ENCODE peak calls at places on chromosomes 16 and 17, in five cellular contexts. One of them, this sample, is unnamed.

GRCh38 chr17:63126607-63127006 is 160.6 kb downstream of the TANC2 start:
- DNase-seq in RWPE1: no peak
- DNase-seq in fibroblast of lung: no peak
- DNase-seq in CD8-positive, alpha-beta T cell: no peak
- DNase-seq in WTC11: no peak
- DNase-seq in this sample: no peak

GRCh38 chr16:29898135-29898534 is 1.2 kb downstream of the SEZ6L2 start:
- DNase-seq in RWPE1: no peak
- DNase-seq in fibroblast of lung: no peak
- DNase-seq in CD8-positive, alpha-beta T cell: no peak
- DNase-seq in WTC11: peak
- DNase-seq in this sample: no peak

GRCh38 chr17:64504769-64505319 is 1.2 kb downstream of the DDX5 start:
- DNase-seq in RWPE1: no peak
- DNase-seq in fibroblast of lung: no peak
- DNase-seq in CD8-positive, alpha-beta T cell: no peak
- DNase-seq in WTC11: no peak
- DNase-seq in this sample: no peak

GRCh38 chr17:20961551-20961950 is 81.3 kb downstream of the USP22 start:
- DNase-seq in RWPE1: peak
- DNase-seq in fibroblast of lung: no peak
- DNase-seq in CD8-positive, alpha-beta T cell: no peak
- DNase-seq in WTC11: no peak
- DNase-seq in this sample: peak

GRCh38 chr17:77492446-77493237 is 351.9 kb downstream of the SEC14L1 start:
- DNase-seq in RWPE1: no peak
- DNase-seq in fibroblast of lung: no peak
- DNase-seq in CD8-positive, alpha-beta T cell: no peak
- DNase-seq in WTC11: peak
- DNase-seq in this sample: no peak

GRCh38 chr17:78469443-78469842 is 91.0 kb downstream of the PGS1 start:
- DNase-seq in RWPE1: no peak
- DNase-seq in fibroblast of lung: no peak
- DNase-seq in CD8-positive, alpha-beta T cell: no peak
- DNase-seq in WTC11: no peak
- DNase-seq in this sample: no peak

GRCh38 chr16:69344171-69344570 is 4.6 kb downstream of the NIP7 start:
- DNase-seq in RWPE1: no peak
- DNase-seq in fibroblast of lung: no peak
- DNase-seq in CD8-positive, alpha-beta T cell: no peak
- DNase-seq in WTC11: no peak
- DNase-seq in this sample: no peak

GRCh38 chr17:8447816-8448215 is 12.1 kb downstream of the NDEL1 start:
- DNase-seq in RWPE1: no peak
- DNase-seq in fibroblast of lung: no peak
- DNase-seq in CD8-positive, alpha-beta T cell: no peak
- DNase-seq in WTC11: no peak
- DNase-seq in this sample: no peak

GRCh38 chr16:87708181-87708580 is 57.6 kb downstream of the KLHDC4 start:
- DNase-seq in RWPE1: no peak
- DNase-seq in fibroblast of lung: no peak
- DNase-seq in CD8-positive, alpha-beta T cell: no peak
- DNase-seq in WTC11: no peak
- DNase-seq in this sample: no peak

DNA sequence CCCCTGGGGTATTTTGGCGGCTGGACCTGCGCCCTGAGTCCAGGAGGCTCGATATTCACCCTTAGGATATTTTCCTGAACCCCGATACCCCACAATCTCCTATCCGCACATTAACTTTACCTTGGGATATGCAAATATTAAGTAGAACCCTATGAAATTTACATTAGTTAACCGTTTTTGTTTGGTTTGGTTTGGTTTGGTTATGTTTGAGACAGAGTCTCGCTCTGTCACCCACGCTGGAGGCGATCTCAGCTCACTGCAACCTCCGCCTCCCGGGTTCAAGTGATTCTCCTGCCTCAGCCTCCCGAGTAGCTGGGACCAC is 9.3 kb upstream of the NAGS start:
- DNase-seq in RWPE1: no peak
- DNase-seq in fibroblast of lung: no peak
- DNase-seq in CD8-positive, alpha-beta T cell: no peak
- DNase-seq in WTC11: no peak
- DNase-seq in this sample: no peak
- TF ChIP-seq CTCF in RWPE1: peak
- TF ChIP-seq CTCF in fibroblast of lung: no peak
- TF ChIP-seq CTCF in CD8-positive, alpha-beta T cell: peak
- TF ChIP-seq CTCF in WTC11: peak
- TF ChIP-seq CTCF in this sample: no peak

GRCh38 chr17:47850692-47851573 is at the start of gene SP6:
- DNase-seq in RWPE1: peak
- DNase-seq in fibroblast of lung: peak
- DNase-seq in CD8-positive, alpha-beta T cell: peak
- DNase-seq in WTC11: peak
- DNase-seq in this sample: no peak
- TF ChIP-seq CTCF in RWPE1: peak
- TF ChIP-seq CTCF in fibroblast of lung: no peak
- TF ChIP-seq CTCF in CD8-positive, alpha-beta T cell: no peak
- TF ChIP-seq CTCF in WTC11: no peak
- TF ChIP-seq CTCF in this sample: peak

DNA sequence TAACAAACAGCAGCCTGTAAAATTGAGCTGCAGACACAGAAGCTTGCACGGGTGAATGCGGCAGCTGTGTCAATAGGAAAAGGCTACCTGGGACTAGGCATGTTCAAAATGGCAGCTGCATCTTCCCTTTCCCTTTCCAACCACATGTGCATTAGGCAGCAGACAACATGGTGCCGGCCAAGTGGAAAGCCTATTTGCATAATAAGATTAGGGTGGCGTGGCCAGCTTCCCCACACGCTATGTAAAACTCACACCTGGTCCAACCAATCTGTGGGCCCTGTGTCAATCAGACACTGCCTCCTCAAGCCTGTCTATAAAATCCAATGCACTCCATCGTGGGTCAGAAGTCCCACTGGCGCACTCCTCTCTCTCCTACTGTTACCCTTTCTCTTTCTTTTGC is 61.0 kb upstream of the RBBP6 start:
- DNase-seq in RWPE1: no peak
- DNase-seq in fibroblast of lung: no peak
- DNase-seq in CD8-positive, alpha-beta T cell: no peak
- DNase-seq in WTC11: no peak
- DNase-seq in this sample: no peak
- TF ChIP-seq CTCF in RWPE1: no peak
- TF ChIP-seq CTCF in fibroblast of lung: no peak
- TF ChIP-seq CTCF in CD8-positive, alpha-beta T cell: no peak
- TF ChIP-seq CTCF in WTC11: no peak
- TF ChIP-seq CTCF in this sample: no peak

GRCh38 chr17:42034059-42034458 is 14.2 kb downstream of the NKIRAS2 start:
- DNase-seq in RWPE1: no peak
- DNase-seq in fibroblast of lung: no peak
- DNase-seq in CD8-positive, alpha-beta T cell: no peak
- DNase-seq in WTC11: no peak
- DNase-seq in this sample: no peak
- TF ChIP-seq CTCF in RWPE1: no peak
- TF ChIP-seq CTCF in fibroblast of lung: no peak
- TF ChIP-seq CTCF in CD8-positive, alpha-beta T cell: no peak
- TF ChIP-seq CTCF in WTC11: no peak
- TF ChIP-seq CTCF in this sample: no peak

GRCh38 chr17:37490022-37490587 is 414 bp downstream of the DUSP14 start:
- DNase-seq in RWPE1: no peak
- DNase-seq in fibroblast of lung: peak
- DNase-seq in CD8-positive, alpha-beta T cell: peak
- DNase-seq in WTC11: peak
- DNase-seq in this sample: no peak

GRCh38 chr17:37490638-37491614 is 1.2 kb downstream of the DUSP14 start:
- DNase-seq in RWPE1: peak
- DNase-seq in fibroblast of lung: peak
- DNase-seq in CD8-positive, alpha-beta T cell: no peak
- DNase-seq in WTC11: peak
- DNase-seq in this sample: peak

GRCh38 chr17:37489197-37490001 is at the start of gene DUSP14:
- DNase-seq in RWPE1: peak
- DNase-seq in fibroblast of lung: peak
- DNase-seq in CD8-positive, alpha-beta T cell: peak
- DNase-seq in WTC11: peak
- DNase-seq in this sample: no peak

GRCh38 chr17:37488009-37488604 is 1.6 kb upstream of the DUSP14 start:
- DNase-seq in RWPE1: peak
- DNase-seq in fibroblast of lung: peak
- DNase-seq in CD8-positive, alpha-beta T cell: no peak
- DNase-seq in WTC11: no peak
- DNase-seq in this sample: no peak

DNA sequence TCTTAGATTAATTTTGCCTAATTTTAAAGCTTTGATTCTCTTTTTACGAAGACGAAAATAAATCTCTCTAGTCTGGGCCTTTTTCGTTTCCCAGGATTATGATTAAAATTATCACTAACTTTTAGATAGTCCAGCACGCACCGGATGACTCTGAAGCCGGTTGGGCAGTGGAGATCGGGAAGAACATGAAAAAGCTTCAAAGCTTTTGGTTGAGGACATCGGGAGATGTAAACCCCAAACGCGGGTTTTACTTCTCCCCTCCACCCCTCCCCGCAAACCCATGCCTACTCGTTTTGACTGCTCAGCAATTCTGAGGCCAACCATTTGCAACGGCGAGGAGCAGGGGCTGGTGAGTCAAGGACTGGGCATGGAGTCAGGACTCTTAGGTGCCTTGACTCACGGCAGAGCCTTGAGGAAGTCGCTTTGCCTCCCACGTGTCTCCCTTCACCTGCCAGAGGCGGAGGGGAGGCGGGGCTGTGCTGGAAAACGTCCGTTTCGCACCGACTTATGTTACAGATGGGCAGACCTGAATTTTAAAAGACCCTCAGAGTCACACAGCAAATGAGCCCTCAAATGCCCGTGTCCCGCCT is 989 bp upstream of the DUSP14 start:
- DNase-seq in RWPE1: peak
- DNase-seq in fibroblast of lung: peak
- DNase-seq in CD8-positive, alpha-beta T cell: peak
- DNase-seq in WTC11: peak
- DNase-seq in this sample: no peak
- TF ChIP-seq CTCF in RWPE1: no peak
- TF ChIP-seq CTCF in fibroblast of lung: no peak
- TF ChIP-seq CTCF in CD8-positive, alpha-beta T cell: no peak
- TF ChIP-seq CTCF in WTC11: no peak
- TF ChIP-seq CTCF in this sample: no peak

GRCh38 chr16:8874388-8874787 is 5.6 kb upstream of the CARHSP1 start:
- DNase-seq in RWPE1: no peak
- DNase-seq in fibroblast of lung: peak
- DNase-seq in CD8-positive, alpha-beta T cell: no peak
- DNase-seq in WTC11: no peak
- DNase-seq in this sample: no peak

GRCh38 chr16:8872071-8872470 is 3.3 kb upstream of the CARHSP1 start:
- DNase-seq in RWPE1: no peak
- DNase-seq in fibroblast of lung: no peak
- DNase-seq in CD8-positive, alpha-beta T cell: no peak
- DNase-seq in WTC11: no peak
- DNase-seq in this sample: no peak

GRCh38 chr16:8868272-8869211 is at the start of gene CARHSP1:
- DNase-seq in RWPE1: peak
- DNase-seq in fibroblast of lung: peak
- DNase-seq in CD8-positive, alpha-beta T cell: peak
- DNase-seq in WTC11: peak
- DNase-seq in this sample: no peak

GRCh38 chr16:8869212-8869987 is 594 bp upstream of the CARHSP1 start:
- DNase-seq in RWPE1: no peak
- DNase-seq in fibroblast of lung: no peak
- DNase-seq in CD8-positive, alpha-beta T cell: no peak
- DNase-seq in WTC11: peak
- DNase-seq in this sample: no peak

DNA sequence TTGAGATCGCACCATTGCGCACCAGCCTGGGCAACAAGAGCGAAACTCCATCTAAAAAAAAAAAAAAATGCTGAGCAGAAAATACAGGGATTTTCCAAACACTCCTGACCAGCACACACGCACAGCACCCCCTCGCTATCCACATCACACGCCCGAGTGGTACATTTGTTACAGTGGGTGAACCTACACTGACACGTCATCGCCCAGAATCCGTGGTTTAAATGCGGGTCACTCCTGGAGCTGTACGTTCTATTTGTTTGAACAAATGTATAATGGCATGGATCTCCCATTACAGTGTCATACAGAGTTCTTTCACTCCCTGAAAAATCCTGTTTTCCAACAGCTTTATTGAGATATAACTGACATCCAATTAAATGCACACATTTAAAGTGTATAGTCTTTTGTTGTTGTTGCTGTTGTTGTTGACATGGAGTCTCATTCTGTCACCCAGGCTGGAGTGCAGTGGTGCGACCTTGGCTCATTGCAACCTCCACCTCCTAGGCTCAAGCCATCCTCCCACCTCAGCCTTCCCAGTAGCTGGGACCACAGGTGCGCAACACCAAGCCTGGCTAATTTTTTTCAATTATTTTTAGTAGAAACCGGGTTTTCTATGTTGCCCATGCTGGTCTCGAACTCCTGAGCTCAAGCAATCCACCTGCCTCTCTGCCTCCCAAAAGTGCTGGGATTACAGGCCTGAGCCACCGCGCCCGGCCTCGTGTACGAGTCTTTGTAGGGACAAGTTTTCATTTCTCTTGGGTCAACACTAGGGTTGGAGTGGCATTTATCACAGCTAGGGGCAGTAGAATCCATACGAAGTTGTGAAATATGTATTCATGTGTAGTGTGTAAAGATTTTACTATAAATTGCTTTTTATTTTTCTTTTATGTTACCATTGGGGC is 4.4 kb upstream of the CARHSP1 start:
- DNase-seq in RWPE1: no peak
- DNase-seq in fibroblast of lung: no peak
- DNase-seq in CD8-positive, alpha-beta T cell: no peak
- DNase-seq in WTC11: no peak
- DNase-seq in this sample: no peak
- TF ChIP-seq CTCF in RWPE1: peak
- TF ChIP-seq CTCF in fibroblast of lung: peak
- TF ChIP-seq CTCF in CD8-positive, alpha-beta T cell: no peak
- TF ChIP-seq CTCF in WTC11: no peak
- TF ChIP-seq CTCF in this sample: no peak

This sample was measured in keratinocyte.